ENCODE peak calls at places on chromosomes 6 and 20, in seven cellular contexts. One of them, this sample, is unnamed.

GRCh38 chr20:50649587-50649986 is 41.8 kb downstream of the RIPOR3 start:
- DNase-seq in GM12878: no peak
- DNase-seq in psoas muscle: peak
- DNase-seq in fibroblast of lung: no peak
- DNase-seq in suprapubic skin: no peak
- DNase-seq in heart right ventricle: no peak
- DNase-seq in OCI-LY7: no peak
- DNase-seq in this sample: no peak

GRCh38 chr6:147528511-147529145 is 20.1 kb downstream of the SAMD5 start:
- DNase-seq in GM12878: no peak
- DNase-seq in psoas muscle: no peak
- DNase-seq in fibroblast of lung: no peak
- DNase-seq in suprapubic skin: no peak
- DNase-seq in heart right ventricle: no peak
- DNase-seq in OCI-LY7: no peak
- DNase-seq in this sample: no peak

GRCh38 chr6:122789862-122790739 is 1.0 kb downstream of the SMPDL3A start:
- DNase-seq in GM12878: no peak
- DNase-seq in psoas muscle: peak
- DNase-seq in fibroblast of lung: peak
- DNase-seq in suprapubic skin: no peak
- DNase-seq in heart right ventricle: peak
- DNase-seq in OCI-LY7: no peak
- DNase-seq in this sample: no peak

GRCh38 chr6:133396630-133397335 is 155.6 kb downstream of the EYA4 start:
- DNase-seq in GM12878: no peak
- DNase-seq in psoas muscle: no peak
- DNase-seq in fibroblast of lung: peak
- DNase-seq in suprapubic skin: no peak
- DNase-seq in heart right ventricle: no peak
- DNase-seq in OCI-LY7: no peak
- DNase-seq in this sample: no peak

GRCh38 chr6:90720404-90720803 is 133.5 kb upstream of the MAP3K7 start:
- DNase-seq in GM12878: no peak
- DNase-seq in psoas muscle: no peak
- DNase-seq in fibroblast of lung: no peak
- DNase-seq in suprapubic skin: no peak
- DNase-seq in heart right ventricle: no peak
- DNase-seq in OCI-LY7: no peak
- DNase-seq in this sample: no peak

GRCh38 chr6:42390228-42390934 is 61.3 kb downstream of the TRERF1 start:
- DNase-seq in GM12878: no peak
- DNase-seq in psoas muscle: no peak
- DNase-seq in fibroblast of lung: no peak
- DNase-seq in suprapubic skin: no peak
- DNase-seq in heart right ventricle: no peak
- DNase-seq in OCI-LY7: peak
- DNase-seq in this sample: peak

GRCh38 chr6:166005401-166005845 is 162.2 kb downstream of the TBXT start:
- DNase-seq in GM12878: no peak
- DNase-seq in psoas muscle: peak
- DNase-seq in fibroblast of lung: peak
- DNase-seq in suprapubic skin: no peak
- DNase-seq in heart right ventricle: peak
- DNase-seq in OCI-LY7: no peak
- DNase-seq in this sample: no peak

GRCh38 chr20:9256359-9256758 is 187.5 kb downstream of the PLCB4 start:
- DNase-seq in GM12878: no peak
- DNase-seq in psoas muscle: no peak
- DNase-seq in fibroblast of lung: no peak
- DNase-seq in suprapubic skin: no peak
- DNase-seq in heart right ventricle: no peak
- DNase-seq in OCI-LY7: no peak
- DNase-seq in this sample: no peak

GRCh38 chr20:2879148-2879547 is 5.9 kb downstream of the PTPRA start:
- DNase-seq in GM12878: no peak
- DNase-seq in psoas muscle: no peak
- DNase-seq in fibroblast of lung: peak
- DNase-seq in suprapubic skin: no peak
- DNase-seq in heart right ventricle: no peak
- DNase-seq in OCI-LY7: no peak
- DNase-seq in this sample: no peak

GRCh38 chr6:166625356-166625755 is 1.7 kb downstream of the RPS6KA2 start:
- DNase-seq in GM12878: no peak
- DNase-seq in psoas muscle: no peak
- DNase-seq in fibroblast of lung: peak
- DNase-seq in suprapubic skin: no peak
- DNase-seq in heart right ventricle: no peak
- DNase-seq in OCI-LY7: no peak
- DNase-seq in this sample: no peak

GRCh38 chr6:161828355-161828754 is 554.5 kb upstream of the AGPAT4 start:
- DNase-seq in GM12878: no peak
- DNase-seq in psoas muscle: no peak
- DNase-seq in fibroblast of lung: no peak
- DNase-seq in suprapubic skin: no peak
- DNase-seq in heart right ventricle: no peak
- DNase-seq in OCI-LY7: peak
- DNase-seq in this sample: no peak

GRCh38 chr6:20292905-20293304 is 80.6 kb upstream of the MBOAT1 start:
- DNase-seq in GM12878: no peak
- DNase-seq in psoas muscle: no peak
- DNase-seq in fibroblast of lung: no peak
- DNase-seq in suprapubic skin: no peak
- DNase-seq in heart right ventricle: no peak
- DNase-seq in OCI-LY7: no peak
- DNase-seq in this sample: no peak

GRCh38 chr6:71194730-71195129 is 93.9 kb upstream of the OGFRL1 start:
- DNase-seq in GM12878: no peak
- DNase-seq in psoas muscle: no peak
- DNase-seq in fibroblast of lung: peak
- DNase-seq in suprapubic skin: no peak
- DNase-seq in heart right ventricle: no peak
- DNase-seq in OCI-LY7: no peak
- DNase-seq in this sample: no peak

GRCh38 chr20:48910360-48910781 is 11.1 kb upstream of the ARFGEF2 start:
- DNase-seq in GM12878: no peak
- DNase-seq in psoas muscle: no peak
- DNase-seq in fibroblast of lung: no peak
- DNase-seq in suprapubic skin: no peak
- DNase-seq in heart right ventricle: no peak
- DNase-seq in OCI-LY7: no peak
- DNase-seq in this sample: no peak

GRCh38 chr6:13536796-13537526 is 37.4 kb upstream of the SIRT5 start:
- DNase-seq in GM12878: no peak
- DNase-seq in psoas muscle: no peak
- DNase-seq in fibroblast of lung: peak
- DNase-seq in suprapubic skin: no peak
- DNase-seq in heart right ventricle: no peak
- DNase-seq in OCI-LY7: no peak
- DNase-seq in this sample: no peak

GRCh38 chr6:53752856-53753255 is 41.9 kb upstream of the LRRC1 start:
- DNase-seq in GM12878: no peak
- DNase-seq in psoas muscle: no peak
- DNase-seq in fibroblast of lung: peak
- DNase-seq in suprapubic skin: no peak
- DNase-seq in heart right ventricle: no peak
- DNase-seq in OCI-LY7: no peak
- DNase-seq in this sample: no peak

GRCh38 chr6:97066056-97066455 is 141.5 kb downstream of the KLHL32 start:
- DNase-seq in GM12878: no peak
- DNase-seq in psoas muscle: no peak
- DNase-seq in fibroblast of lung: no peak
- DNase-seq in suprapubic skin: no peak
- DNase-seq in heart right ventricle: no peak
- DNase-seq in OCI-LY7: no peak
- DNase-seq in this sample: no peak

GRCh38 chr20:24109537-24109936 is 121.0 kb upstream of the GGTLC1 start:
- DNase-seq in GM12878: no peak
- DNase-seq in psoas muscle: no peak
- DNase-seq in fibroblast of lung: no peak
- DNase-seq in suprapubic skin: no peak
- DNase-seq in heart right ventricle: no peak
- DNase-seq in OCI-LY7: no peak
- DNase-seq in this sample: no peak

GRCh38 chr6:41729624-41730023 is 5.8 kb downstream of the TFEB start:
- DNase-seq in GM12878: no peak
- DNase-seq in psoas muscle: peak
- DNase-seq in fibroblast of lung: no peak
- DNase-seq in suprapubic skin: no peak
- DNase-seq in heart right ventricle: no peak
- DNase-seq in OCI-LY7: no peak
- DNase-seq in this sample: no peak

GRCh38 chr6:25010917-25011625 is 75.3 kb upstream of the RIPOR2 start:
- DNase-seq in GM12878: no peak
- DNase-seq in psoas muscle: no peak
- DNase-seq in fibroblast of lung: peak
- DNase-seq in suprapubic skin: no peak
- DNase-seq in heart right ventricle: no peak
- DNase-seq in OCI-LY7: no peak
- DNase-seq in this sample: no peak

GRCh38 chr20:59010321-59010994 is 3.4 kb upstream of the CTSZ start:
- DNase-seq in GM12878: no peak
- DNase-seq in psoas muscle: peak
- DNase-seq in fibroblast of lung: peak
- DNase-seq in suprapubic skin: no peak
- DNase-seq in heart right ventricle: no peak
- DNase-seq in OCI-LY7: peak
- DNase-seq in this sample: no peak

GRCh38 chr20:725491-725890 is 42.8 kb downstream of the SLC52A3 start:
- DNase-seq in GM12878: no peak
- DNase-seq in psoas muscle: no peak
- DNase-seq in fibroblast of lung: no peak
- DNase-seq in suprapubic skin: no peak
- DNase-seq in heart right ventricle: no peak
- DNase-seq in OCI-LY7: no peak
- DNase-seq in this sample: no peak

DNA sequence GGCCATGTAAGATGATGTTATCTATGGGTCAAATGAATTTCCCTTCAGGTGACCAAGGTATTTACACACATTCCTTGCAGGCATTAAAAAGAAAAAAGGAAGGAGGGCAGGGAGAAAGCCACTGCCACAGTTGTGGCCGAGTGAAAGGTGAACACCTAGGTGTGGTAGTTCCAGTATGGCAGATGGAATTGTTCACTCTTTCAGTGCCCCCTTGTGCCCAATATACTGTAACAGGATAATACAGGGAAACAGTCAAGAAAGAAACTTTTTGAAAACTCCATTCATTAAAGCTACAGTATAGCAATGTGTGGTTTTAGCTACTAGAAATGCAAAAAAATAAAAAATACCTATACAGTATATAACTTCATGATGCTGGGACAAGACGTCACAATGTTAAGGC is 52.1 kb downstream of the BMP2 start:
- DNase-seq in GM12878: no peak
- DNase-seq in psoas muscle: no peak
- DNase-seq in fibroblast of lung: no peak
- DNase-seq in suprapubic skin: no peak
- DNase-seq in heart right ventricle: no peak
- DNase-seq in OCI-LY7: no peak
- DNase-seq in this sample: no peak
- TF ChIP-seq CTCF in GM12878: no peak
- TF ChIP-seq CTCF in psoas muscle: no peak
- TF ChIP-seq CTCF in fibroblast of lung: peak
- TF ChIP-seq CTCF in suprapubic skin: no peak
- TF ChIP-seq CTCF in heart right ventricle: peak
- TF ChIP-seq CTCF in OCI-LY7: peak
- TF ChIP-seq CTCF in this sample: no peak

GRCh38 chr6:158142789-158143188 is 25.3 kb downstream of the SERAC1 start:
- DNase-seq in GM12878: no peak
- DNase-seq in psoas muscle: no peak
- DNase-seq in fibroblast of lung: peak
- DNase-seq in suprapubic skin: no peak
- DNase-seq in heart right ventricle: no peak
- DNase-seq in OCI-LY7: no peak
- DNase-seq in this sample: no peak

GRCh38 chr6:158145940-158146339 is 22.1 kb downstream of the SERAC1 start:
- DNase-seq in GM12878: no peak
- DNase-seq in psoas muscle: no peak
- DNase-seq in fibroblast of lung: peak
- DNase-seq in suprapubic skin: no peak
- DNase-seq in heart right ventricle: no peak
- DNase-seq in OCI-LY7: no peak
- DNase-seq in this sample: no peak

GRCh38 chr6:158149641-158150040 is 18.4 kb downstream of the SERAC1 start:
- DNase-seq in GM12878: no peak
- DNase-seq in psoas muscle: no peak
- DNase-seq in fibroblast of lung: peak
- DNase-seq in suprapubic skin: no peak
- DNase-seq in heart right ventricle: no peak
- DNase-seq in OCI-LY7: no peak
- DNase-seq in this sample: no peak

GRCh38 chr6:158143700-158144099 is 24.4 kb downstream of the SERAC1 start:
- DNase-seq in GM12878: no peak
- DNase-seq in psoas muscle: no peak
- DNase-seq in fibroblast of lung: no peak
- DNase-seq in suprapubic skin: no peak
- DNase-seq in heart right ventricle: no peak
- DNase-seq in OCI-LY7: peak
- DNase-seq in this sample: no peak
- TF ChIP-seq CTCF in GM12878: peak
- TF ChIP-seq CTCF in psoas muscle: no peak
- TF ChIP-seq CTCF in fibroblast of lung: peak
- TF ChIP-seq CTCF in suprapubic skin: no peak
- TF ChIP-seq CTCF in heart right ventricle: no peak
- TF ChIP-seq CTCF in OCI-LY7: peak
- TF ChIP-seq CTCF in this sample: no peak

GRCh38 chr6:136288566-136289326 is 900 bp downstream of the BCLAF1 start:
- DNase-seq in GM12878: peak
- DNase-seq in psoas muscle: peak
- DNase-seq in fibroblast of lung: peak
- DNase-seq in suprapubic skin: peak
- DNase-seq in heart right ventricle: peak
- DNase-seq in OCI-LY7: peak
- DNase-seq in this sample: peak
- TF ChIP-seq CTCF in GM12878: peak
- TF ChIP-seq CTCF in psoas muscle: no peak
- TF ChIP-seq CTCF in fibroblast of lung: peak
- TF ChIP-seq CTCF in suprapubic skin: peak
- TF ChIP-seq CTCF in heart right ventricle: peak
- TF ChIP-seq CTCF in OCI-LY7: peak
- TF ChIP-seq CTCF in this sample: no peak

GRCh38 chr6:150894935-150895686 is 29.6 kb downstream of the MTHFD1L start:
- DNase-seq in GM12878: peak
- DNase-seq in psoas muscle: no peak
- DNase-seq in fibroblast of lung: peak
- DNase-seq in suprapubic skin: no peak
- DNase-seq in heart right ventricle: no peak
- DNase-seq in OCI-LY7: no peak
- DNase-seq in this sample: peak
- TF ChIP-seq CTCF in GM12878: no peak
- TF ChIP-seq CTCF in psoas muscle: no peak
- TF ChIP-seq CTCF in fibroblast of lung: no peak
- TF ChIP-seq CTCF in suprapubic skin: no peak
- TF ChIP-seq CTCF in heart right ventricle: no peak
- TF ChIP-seq CTCF in OCI-LY7: peak
- TF ChIP-seq CTCF in this sample: no peak

GRCh38 chr6:169233181-169233580 is 20.5 kb downstream of the THBS2 start:
- DNase-seq in GM12878: no peak
- DNase-seq in psoas muscle: no peak
- DNase-seq in fibroblast of lung: no peak
- DNase-seq in suprapubic skin: no peak
- DNase-seq in heart right ventricle: no peak
- DNase-seq in OCI-LY7: no peak
- DNase-seq in this sample: peak
- TF ChIP-seq CTCF in GM12878: no peak
- TF ChIP-seq CTCF in psoas muscle: no peak
- TF ChIP-seq CTCF in fibroblast of lung: no peak
- TF ChIP-seq CTCF in suprapubic skin: no peak
- TF ChIP-seq CTCF in heart right ventricle: no peak
- TF ChIP-seq CTCF in OCI-LY7: no peak
- TF ChIP-seq CTCF in this sample: no peak